ENCODE peak calls at places on chromosomes 1 and 21, in eight cellular contexts. U, G, X, O, K, P, S and B are unnamed samples.

GRCh38 chr1:101239095-101240040 is 2.5 kb downstream of the S1PR1 start:
- DNase-seq in S (no peak), P (peak; percentile 65), X (no peak), G (no peak), K (no peak), U (no peak), O (peak; percentile 45), B (no peak)

GRCh38 chr1:12356004-12356890 is 126.4 kb downstream of the VPS13D start:
- DNase-seq in U (no peak), O (no peak), K (peak; percentile 73), P (no peak), X (no peak), G (no peak), S (no peak), B (no peak)

GRCh38 chr1:165773324-165773965 is 4.8 kb upstream of the TMCO1 start:
- DNase-seq in X (no peak), U (peak; percentile 61), O (no peak), G (no peak), S (no peak), K (peak; percentile 89), P (no peak), B (no peak)

GRCh38 chr1:238060046-238060445 is 169.3 kb upstream of the ZP4 start:
- DNase-seq in S (no peak), P (no peak), U (no peak), O (no peak), G (peak; percentile 3), X (no peak), K (no peak), B (no peak)

GRCh38 chr21:26449161-26449560 is 123.9 kb downstream of the CYYR1 start:
- DNase-seq in O (no peak), G (no peak), X (no peak), K (peak; percentile 43), P (no peak), U (no peak), S (no peak), B (no peak)

GRCh38 chr1:153611024-153611352 is 1.9 kb downstream of the S100A16 start:
- DNase-seq in P (no peak), O (no peak), X (no peak), S (no peak), K (no peak), G (no peak), U (no peak), B (no peak)

GRCh38 chr1:220892086-220892376 is 12.8 kb downstream of the HLX start:
- DNase-seq in O (no peak), P (no peak), K (no peak), G (no peak), U (no peak), X (no peak), S (no peak), B (no peak)

GRCh38 chr1:30815556-30815955 is 58.0 kb upstream of the LAPTM5 start:
- DNase-seq in S (no peak), P (no peak), K (no peak), X (no peak), O (no peak), U (no peak), G (no peak), B (no peak)

GRCh38 chr1:9317591-9318331 is 25.1 kb downstream of the SPSB1 start:
- DNase-seq in G (no peak), O (no peak), S (no peak), X (no peak), P (no peak), U (peak; percentile 14), K (peak; percentile 74), B (no peak)

GRCh38 chr1:205365945-205366463 is 9.3 kb upstream of the KLHDC8A start:
- DNase-seq in X (no peak), S (no peak), U (no peak), G (no peak), O (no peak), K (no peak), P (no peak), B (no peak)

GRCh38 chr1:53145619-53145941 is 3.1 kb upstream of the SLC1A7 start:
- DNase-seq in U (no peak), P (no peak), G (no peak), X (no peak), O (no peak), S (no peak), K (no peak), B (no peak)

GRCh38 chr1:225745231-225745630 is 32.4 kb upstream of the SRP9 start:
- DNase-seq in K (no peak), X (no peak), O (no peak), S (no peak), G (no peak), P (no peak), U (no peak), B (no peak)

GRCh38 chr1:3886106-3886670 is 13.9 kb downstream of the C1orf174 start:
- DNase-seq in G (no peak), K (no peak), U (no peak), O (no peak), P (no peak), X (no peak), S (no peak), B (no peak)

GRCh38 chr1:151593651-151594625 is 17.9 kb upstream of the SNX27 start:
- DNase-seq in P (peak; percentile 85), G (peak; percentile 25), K (no peak), S (no peak), X (peak; percentile 62), O (peak; percentile 78), U (no peak), B (peak; percentile 73)

GRCh38 chr1:51369171-51369570 is 38.8 kb upstream of the TTC39A start:
- DNase-seq in G (no peak), K (no peak), U (no peak), P (no peak), S (no peak), X (no peak), O (no peak), B (no peak)

GRCh38 chr1:206912445-206913095 is 9.2 kb downstream of the FCMR start:
- DNase-seq in G (peak; percentile 77), K (peak; percentile 75), X (peak; percentile 60), U (no peak), O (peak; percentile 40), P (peak; percentile 69), S (no peak), B (peak; percentile 58)